ENCODE peak calls at places on chromosomes 2 and 18, in four cellular contexts. T is K562, D is Panc1, B is HepG2. G is an unnamed sample.

GRCh38 chr2:99868260-99868659 is 274.1 kb downstream of the AFF3 start:
- DNase-seq in B (no peak), T (no peak), D (no peak), G (no peak)

GRCh38 chr2:86649119-86649947 is 25.7 kb upstream of the RNF103 start:
- DNase-seq in T (no peak), B (peak; percentile 97), D (no peak), G (no peak)

GRCh38 chr2:191938779-191939178 is 91.9 kb upstream of the CAVIN2 start:
- DNase-seq in T (no peak), B (no peak), D (no peak), G (no peak)

GRCh38 chr2:146820672-146821071 is 1024.2 kb upstream of the ACVR2A start:
- DNase-seq in T (no peak), B (no peak), D (no peak), G (no peak)

GRCh38 chr2:217941886-217942728 is 60.7 kb downstream of the TNS1 start:
- DNase-seq in B (no peak), T (no peak), D (no peak), G (no peak)

GRCh38 chr18:52499646-52500045 is 159.6 kb downstream of the DCC start:
- DNase-seq in D (no peak), B (peak; percentile 33), T (no peak), G (no peak)

GRCh38 chr18:8788503-8789429 is 83.4 kb downstream of the MTCL1 start:
- DNase-seq in D (no peak), T (no peak), B (no peak), G (no peak)

GRCh38 chr2:108182489-108182888 is 57.3 kb upstream of the SULT1C3 start:
- DNase-seq in D (no peak), T (peak; percentile 21), B (peak; percentile 31), G (peak; percentile 18)

GRCh38 chr2:70988151-70988550 is 6.5 kb downstream of the TEX261 start:
- DNase-seq in T (peak; percentile 3), B (no peak), D (no peak), G (no peak)

GRCh38 chr2:1069847-1070246 is 119.2 kb downstream of the SNTG2 start:
- DNase-seq in D (no peak), T (no peak), B (no peak), G (no peak)

GRCh38 chr18:21725201-21725600 is 15.4 kb upstream of the MIB1 start:
- DNase-seq in B (no peak), T (no peak), D (no peak), G (no peak)

GRCh38 chr18:48027401-48027931 is 97.0 kb upstream of the SMAD2 start:
- DNase-seq in B (no peak), D (no peak), T (no peak), G (no peak)

GRCh38 chr2:10830641-10831386 is 18.2 kb upstream of the PDIA6 start:
- DNase-seq in T (no peak), B (no peak), D (no peak), G (no peak)

GRCh38 chr18:14997367-14997766 is 249.4 kb downstream of the ANKRD30B start:
- DNase-seq in B (no peak), D (no peak), T (no peak), G (no peak)

GRCh38 chr2:41906325-41906700 is 141.5 kb upstream of the PKDCC start:
- DNase-seq in T (no peak), D (no peak), B (no peak), G (no peak)

GRCh38 chr2:203808041-203808750 is 59.4 kb upstream of the CTLA4 start:
- DNase-seq in D (no peak), T (no peak), B (no peak), G (no peak)

GRCh38 chr18:12377556-12378553 is 828 bp upstream of the AFG3L2 start:
- DNase-seq in D (no peak), T (peak; percentile 7), B (no peak), G (no peak)

DNA sequence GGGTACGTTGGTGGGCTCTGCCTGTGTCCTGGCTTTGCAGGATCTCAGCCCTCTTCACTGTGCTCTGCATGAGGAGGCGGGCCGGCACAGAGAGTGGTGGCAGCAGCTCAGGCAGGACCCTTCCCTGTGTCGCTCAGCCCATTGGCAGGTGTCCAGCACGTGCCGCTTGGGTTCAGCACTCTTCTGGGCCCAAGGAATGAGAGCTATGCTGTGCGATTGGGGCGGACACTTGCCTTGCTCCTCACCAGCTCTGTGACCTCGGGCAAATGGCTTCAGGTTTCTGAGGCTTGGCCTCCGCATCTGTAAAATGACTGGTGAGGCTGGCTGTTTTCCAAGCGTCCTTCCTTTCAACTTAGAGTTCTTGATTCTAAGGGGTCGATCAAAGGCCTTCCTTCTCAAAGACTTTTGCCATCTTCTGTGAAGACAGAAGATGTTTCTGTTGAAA is 35.5 kb downstream of the GLI2 start:
- DNase-seq in B (no peak), D (no peak), T (no peak), G (peak; percentile 61)
- TF ChIP-seq TCF7L2 in B (no peak), D (no peak), T (no peak), G (peak; percentile 73)

DNA sequence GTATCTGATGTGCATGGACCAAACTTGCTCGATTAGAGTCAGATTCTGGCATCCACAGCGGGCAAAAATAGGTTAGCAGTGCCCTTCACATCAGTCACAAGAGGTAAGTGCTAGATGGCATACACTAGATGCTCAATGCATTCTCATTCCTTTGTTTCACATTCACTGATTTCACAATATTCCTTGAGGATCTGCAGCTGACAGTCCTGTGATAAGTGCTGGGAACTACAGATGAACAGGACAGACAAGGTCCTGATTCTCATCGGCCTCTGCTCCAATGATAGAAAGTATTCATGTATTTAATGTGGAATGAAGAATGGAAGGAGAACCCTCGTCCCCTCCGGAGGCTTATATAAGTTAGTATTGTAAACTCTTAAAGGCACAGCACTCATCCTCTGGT is 96.8 kb upstream of the SERPINE2 start:
- DNase-seq in T (no peak), D (no peak), B (no peak), G (no peak)
- TF ChIP-seq TCF7L2 in T (no peak), D (no peak), B (no peak), G (no peak)

GRCh38 chr2:101272045-101272784 is 19.5 kb downstream of the CNOT11 start:
- DNase-seq in D (no peak), T (no peak), B (no peak), G (no peak)
- TF ChIP-seq TCF7L2 in D (no peak), T (no peak), B (no peak), G (no peak)

GRCh38 chr2:23524261-23524706 is 139.3 kb downstream of the KLHL29 start:
- DNase-seq in T (no peak), D (no peak), B (no peak), G (peak; percentile 19)
- TF ChIP-seq TCF7L2 in T (no peak), D (no peak), B (no peak), G (no peak)

GRCh38 chr2:152647417-152648010 is 69.7 kb downstream of the PRPF40A start:
- DNase-seq in T (no peak), D (no peak), B (no peak), G (no peak)
- TF ChIP-seq TCF7L2 in T (no peak), D (no peak), B (no peak), G (no peak)

DNA sequence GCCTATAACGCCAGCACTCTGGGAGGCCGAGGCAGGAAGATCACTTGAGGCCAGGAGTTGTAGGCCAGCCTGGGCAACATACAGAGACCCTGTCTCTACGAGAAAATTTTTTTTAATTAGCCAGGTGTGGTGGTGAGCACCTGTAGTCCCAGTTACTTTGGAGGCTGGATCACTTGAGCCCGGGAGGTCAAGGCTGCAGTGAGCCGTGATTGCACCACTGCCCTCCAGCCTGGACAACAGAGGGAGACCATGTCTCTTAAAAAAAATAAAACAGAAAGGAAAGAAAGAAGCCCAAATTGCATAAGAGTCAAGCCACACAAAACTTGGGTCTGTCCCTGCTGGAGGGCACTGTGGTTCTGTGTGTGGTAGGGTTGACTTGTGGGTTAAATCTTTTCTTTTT is 115.3 kb downstream of the ALPK2 start:
- DNase-seq in D (no peak), B (no peak), T (no peak), G (no peak)
- TF ChIP-seq TCF7L2 in D (no peak), B (no peak), T (no peak), G (no peak)

GRCh38 chr2:237721828-237722227 is 76.8 kb upstream of the RBM44 start:
- DNase-seq in B (no peak), D (no peak), T (no peak), G (no peak)

GRCh38 chr2:237718277-237718634 is 80.3 kb upstream of the RBM44 start:
- DNase-seq in B (no peak), D (no peak), T (no peak), G (no peak)

GRCh38 chr2:237722616-237723015 is 76.0 kb upstream of the RBM44 start:
- DNase-seq in D (no peak), T (no peak), B (no peak), G (no peak)

GRCh38 chr2:237720962-237721361 is 77.6 kb upstream of the RBM44 start:
- DNase-seq in T (no peak), B (no peak), D (no peak), G (no peak)

GRCh38 chr2:237720444-237720843 is 78.1 kb upstream of the RBM44 start:
- DNase-seq in B (no peak), T (no peak), D (no peak), G (no peak)
- TF ChIP-seq TCF7L2 in B (no peak), T (no peak), D (no peak), G (no peak)

GRCh38 chr18:55064073-55064472 is 104.8 kb upstream of the CCDC68 start:
- DNase-seq in B (no peak), T (no peak), D (no peak), G (no peak)

GRCh38 chr18:55064760-55065159 is 105.5 kb upstream of the CCDC68 start:
- DNase-seq in D (no peak), B (no peak), T (no peak), G (no peak)

GRCh38 chr18:55073116-55073515 is 113.9 kb upstream of the CCDC68 start:
- DNase-seq in D (no peak), T (no peak), B (no peak), G (no peak)

GRCh38 chr18:55069497-55069896 is 110.2 kb upstream of the CCDC68 start:
- DNase-seq in D (no peak), T (no peak), B (no peak), G (no peak)
- TF ChIP-seq TCF7L2 in D (no peak), T (no peak), B (no peak), G (no peak)

GRCh38 chr2:157261199-157261782 is 3.8 kb downstream of the GALNT5 start:
- DNase-seq in D (peak; percentile 53), B (no peak), T (peak; percentile 96), G (peak; percentile 89)
- TF ChIP-seq TCF7L2 in D (no peak), B (no peak), T (no peak), G (no peak)

G was measured in HCT116.